ENCODE peak calls at places on chromosome 12, in nine cellular contexts. One of them, this sample, is unnamed.

GRCh38 chr12:111121840-111122239 is 201.5 kb upstream of the MYL2 start:
- DNase-seq in stomach: no peak
- DNase-seq in activated CD4-positive, alpha-beta T cell treated with anti-CD3 and anti-CD28 coated beads for 4 hours: no peak
- DNase-seq in astrocyte of the hippocampus: no peak
- DNase-seq in heart left ventricle: peak; percentile 11
- DNase-seq in AG10803: no peak
- DNase-seq in HTR-8/SVneo: no peak
- DNase-seq in CD4-positive, alpha-beta memory T cell: no peak
- DNase-seq in AG09309: no peak
- DNase-seq in this sample: peak; percentile 52

GRCh38 chr12:103840399-103840880 is 594 bp downstream of the NT5DC3 start:
- DNase-seq in stomach: no peak
- DNase-seq in activated CD4-positive, alpha-beta T cell treated with anti-CD3 and anti-CD28 coated beads for 4 hours: peak; percentile 50
- DNase-seq in astrocyte of the hippocampus: peak; percentile 55
- DNase-seq in heart left ventricle: no peak
- DNase-seq in AG10803: no peak
- DNase-seq in HTR-8/SVneo: no peak
- DNase-seq in CD4-positive, alpha-beta memory T cell: no peak
- DNase-seq in AG09309: no peak
- DNase-seq in this sample: no peak

GRCh38 chr12:122137681-122138080 is 36.3 kb downstream of the IL31 start:
- DNase-seq in stomach: no peak
- DNase-seq in activated CD4-positive, alpha-beta T cell treated with anti-CD3 and anti-CD28 coated beads for 4 hours: no peak
- DNase-seq in astrocyte of the hippocampus: no peak
- DNase-seq in heart left ventricle: no peak
- DNase-seq in AG10803: no peak
- DNase-seq in HTR-8/SVneo: no peak
- DNase-seq in CD4-positive, alpha-beta memory T cell: no peak
- DNase-seq in AG09309: no peak
- DNase-seq in this sample: peak; percentile 55

GRCh38 chr12:18706798-18707197 is 31.0 kb downstream of the PLCZ1 start:
- DNase-seq in stomach: no peak
- DNase-seq in activated CD4-positive, alpha-beta T cell treated with anti-CD3 and anti-CD28 coated beads for 4 hours: no peak
- DNase-seq in astrocyte of the hippocampus: no peak
- DNase-seq in heart left ventricle: no peak
- DNase-seq in AG10803: no peak
- DNase-seq in HTR-8/SVneo: no peak
- DNase-seq in CD4-positive, alpha-beta memory T cell: no peak
- DNase-seq in AG09309: no peak
- DNase-seq in this sample: no peak

GRCh38 chr12:228846-229200 is 14.9 kb upstream of the SLC6A12 start:
- DNase-seq in stomach: no peak
- DNase-seq in activated CD4-positive, alpha-beta T cell treated with anti-CD3 and anti-CD28 coated beads for 4 hours: no peak
- DNase-seq in astrocyte of the hippocampus: no peak
- DNase-seq in heart left ventricle: no peak
- DNase-seq in AG10803: no peak
- DNase-seq in HTR-8/SVneo: no peak
- DNase-seq in CD4-positive, alpha-beta memory T cell: no peak
- DNase-seq in AG09309: no peak
- DNase-seq in this sample: no peak

GRCh38 chr12:25052191-25053020 is 103.5 kb upstream of the BCAT1 start:
- DNase-seq in stomach: no peak
- DNase-seq in activated CD4-positive, alpha-beta T cell treated with anti-CD3 and anti-CD28 coated beads for 4 hours: peak; percentile 32
- DNase-seq in astrocyte of the hippocampus: no peak
- DNase-seq in heart left ventricle: peak; percentile 15
- DNase-seq in AG10803: no peak
- DNase-seq in HTR-8/SVneo: no peak
- DNase-seq in CD4-positive, alpha-beta memory T cell: peak; percentile 88
- DNase-seq in AG09309: no peak
- DNase-seq in this sample: no peak

GRCh38 chr12:145369-145960 is 68.5 kb downstream of the SLC6A12 start:
- DNase-seq in stomach: no peak
- DNase-seq in activated CD4-positive, alpha-beta T cell treated with anti-CD3 and anti-CD28 coated beads for 4 hours: no peak
- DNase-seq in astrocyte of the hippocampus: no peak
- DNase-seq in heart left ventricle: no peak
- DNase-seq in AG10803: no peak
- DNase-seq in HTR-8/SVneo: no peak
- DNase-seq in CD4-positive, alpha-beta memory T cell: no peak
- DNase-seq in AG09309: no peak
- DNase-seq in this sample: no peak

GRCh38 chr12:25518512-25518911 is 34.6 kb downstream of the LMNTD1 start:
- DNase-seq in stomach: no peak
- DNase-seq in activated CD4-positive, alpha-beta T cell treated with anti-CD3 and anti-CD28 coated beads for 4 hours: no peak
- DNase-seq in astrocyte of the hippocampus: peak; percentile 2
- DNase-seq in heart left ventricle: no peak
- DNase-seq in AG10803: peak; percentile 73
- DNase-seq in HTR-8/SVneo: no peak
- DNase-seq in CD4-positive, alpha-beta memory T cell: no peak
- DNase-seq in AG09309: no peak
- DNase-seq in this sample: no peak

GRCh38 chr12:95615735-95616134 is 64.5 kb upstream of the USP44 start:
- DNase-seq in stomach: no peak
- DNase-seq in activated CD4-positive, alpha-beta T cell treated with anti-CD3 and anti-CD28 coated beads for 4 hours: no peak
- DNase-seq in astrocyte of the hippocampus: no peak
- DNase-seq in heart left ventricle: no peak
- DNase-seq in AG10803: no peak
- DNase-seq in HTR-8/SVneo: no peak
- DNase-seq in CD4-positive, alpha-beta memory T cell: no peak
- DNase-seq in AG09309: no peak
- DNase-seq in this sample: no peak